ENCODE peak calls at places on chromosomes 5 and 9, in nine cellular contexts. O is epithelial cell of esophagus, T is HFF-Myc, M is OCI-LY7, F is left lung, S is cardiac muscle cell, R is adrenal gland, V is colonic mucosa, K is A549. Y is an unnamed sample.
A peak's percentile ranks its signal among the peaks of the same experiment; 100 is the strongest.

GRCh38 chr5:362189-362588 is 40.7 kb downstream of the AHRR start:
- DNase-seq in O (no peak), T (no peak), M (no peak), F (no peak), S (no peak), R (no peak), V (no peak), K (no peak), Y (no peak)

GRCh38 chr5:107554776-107555424 is 115.8 kb downstream of the EFNA5 start:
- DNase-seq in O (no peak), T (no peak), M (peak; percentile 17), F (no peak), S (no peak), R (no peak), V (no peak), K (no peak), Y (no peak)

GRCh38 chr9:72814083-72814482 is 138.8 kb downstream of the ALDH1A1 start:
- DNase-seq in O (no peak), T (no peak), M (no peak), F (no peak), S (no peak), R (no peak), V (no peak), K (no peak), Y (no peak)

GRCh38 chr5:34656700-34657549 is 797 bp downstream of the RAI14 start:
- DNase-seq in O (peak; percentile 40), T (no peak), M (no peak), F (no peak), S (peak; percentile 31), R (peak; percentile 28), V (peak; percentile 25), K (peak; percentile 21), Y (no peak)

GRCh38 chr9:105531530-105531929 is 26.4 kb upstream of the FKTN start:
- DNase-seq in O (no peak), T (no peak), M (no peak), F (no peak), S (no peak), R (no peak), V (no peak), K (no peak), Y (no peak)

GRCh38 chr9:83469722-83470121 is 68.5 kb downstream of the FRMD3 start:
- DNase-seq in O (no peak), T (no peak), M (no peak), F (no peak), S (no peak), R (no peak), V (no peak), K (no peak), Y (no peak)

GRCh38 chr5:60540855-60541805 is 158.8 kb downstream of the DEPDC1B start:
- DNase-seq in O (no peak), T (no peak), M (peak; percentile 50), F (no peak), S (peak; percentile 88), R (no peak), V (no peak), K (no peak), Y (no peak)

GRCh38 chr5:2187687-2188086 is 305.0 kb upstream of the IRX4 start:
- DNase-seq in O (no peak), T (no peak), M (no peak), F (no peak), S (no peak), R (no peak), V (peak; percentile 14), K (no peak), Y (no peak)

GRCh38 chr5:72234898-72235297 is 85.1 kb downstream of the MRPS27 start:
- DNase-seq in O (peak; percentile 55), T (no peak), M (no peak), F (no peak), S (no peak), R (no peak), V (no peak), K (no peak), Y (no peak)

GRCh38 chr5:9721161-9721560 is 91.0 kb upstream of the TAS2R1 start:
- DNase-seq in O (no peak), T (no peak), M (no peak), F (no peak), S (no peak), R (no peak), V (no peak), K (no peak), Y (no peak)

GRCh38 chr5:9722826-9723225 is 92.7 kb upstream of the TAS2R1 start:
- DNase-seq in O (no peak), T (no peak), M (no peak), F (no peak), S (no peak), R (no peak), V (no peak), K (no peak), Y (no peak)

GRCh38 chr5:9728261-9728660 is 98.1 kb upstream of the TAS2R1 start:
- DNase-seq in O (no peak), T (no peak), M (no peak), F (no peak), S (no peak), R (no peak), V (no peak), K (no peak), Y (no peak)

GRCh38 chr5:9726931-9727330 is 96.8 kb upstream of the TAS2R1 start:
- DNase-seq in O (peak; percentile 24), T (no peak), M (no peak), F (no peak), S (no peak), R (no peak), V (no peak), K (no peak), Y (no peak)

GRCh38 chr5:9724707-9725106 is 94.6 kb upstream of the TAS2R1 start:
- DNase-seq in O (no peak), T (no peak), M (no peak), F (no peak), S (no peak), R (no peak), V (no peak), K (no peak), Y (no peak)
- TF ChIP-seq CTCF in O (no peak), T (no peak), M (no peak), F (no peak), S (no peak), R (no peak), V (no peak), K (no peak), Y (no peak)

DNA sequence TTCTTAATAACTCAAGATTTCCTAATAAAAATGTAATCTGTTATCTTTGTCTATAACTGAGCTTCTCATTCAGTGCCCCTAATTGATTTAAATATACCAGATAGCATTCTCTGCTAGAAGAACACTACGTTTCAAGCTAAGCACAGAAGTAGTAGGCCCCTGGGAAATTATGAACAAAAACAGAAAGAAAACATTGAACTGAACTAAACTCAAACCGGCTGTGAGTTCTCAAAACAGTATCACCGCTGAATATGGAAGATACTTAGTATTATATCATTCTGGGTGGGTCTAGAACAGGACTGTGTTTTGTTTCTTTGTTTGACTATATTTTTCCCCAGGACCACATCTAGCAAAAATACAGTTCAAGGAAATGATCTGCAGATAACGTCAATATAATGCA is 95.1 kb upstream of the HMHB1 start:
- DNase-seq in O (no peak), T (no peak), M (no peak), F (no peak), S (no peak), R (no peak), V (no peak), K (no peak), Y (no peak)
- H3K4me3 ChIP-seq in O (no peak overlapping the region), T (no peak overlapping the region), M (no peak overlapping the region), F (no peak overlapping the region), S (no peak overlapping the region), R (no peak overlapping the region), V (no peak overlapping the region), K (no peak overlapping the region), Y (no peak overlapping the region)

DNA sequence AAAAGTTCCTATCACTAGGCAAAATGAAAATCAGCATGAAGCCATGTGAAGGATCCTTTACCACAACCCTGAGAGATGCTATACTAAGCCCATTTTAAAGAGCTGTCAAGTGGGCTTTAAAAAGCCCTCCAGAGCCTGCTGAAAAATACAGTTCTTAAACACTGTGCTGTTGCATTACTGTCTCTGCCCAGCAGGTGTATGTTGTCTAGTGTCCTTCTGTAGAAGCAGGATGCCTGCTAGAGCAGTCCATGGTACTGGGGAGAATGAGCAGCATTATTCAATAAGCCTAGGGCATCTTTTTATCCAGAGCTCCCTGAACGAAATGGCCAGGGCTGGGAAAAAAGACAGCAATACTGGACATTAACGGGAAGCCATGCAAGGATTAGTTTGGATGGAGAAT is 126.2 kb upstream of the PLCXD3 start:
- DNase-seq in O (peak; percentile 38), T (no peak), M (peak; percentile 8), F (no peak), S (peak; percentile 38), R (no peak), V (no peak), K (peak; percentile 3), Y (no peak)
- TF ChIP-seq CTCF in O (peak; percentile 52), T (peak; percentile 33), M (peak; percentile 40), F (no peak), S (peak; percentile 41), R (no peak), V (no peak), K (no peak), Y (peak; percentile 40)

GRCh38 chr9:975740-976257 is 656 bp upstream of the DMRT3 start:
- DNase-seq in O (no peak), T (no peak), M (no peak), F (no peak), S (no peak), R (no peak), V (no peak), K (no peak), Y (no peak)

GRCh38 chr9:976258-976804 is at the start of gene DMRT3:
- DNase-seq in O (peak; percentile 36), T (no peak), M (no peak), F (no peak), S (no peak), R (no peak), V (no peak), K (no peak), Y (no peak)

GRCh38 chr9:978117-978830 is 1.8 kb downstream of the DMRT3 start:
- DNase-seq in O (peak; percentile 16), T (no peak), M (no peak), F (no peak), S (no peak), R (no peak), V (no peak), K (no peak), Y (no peak)

GRCh38 chr9:976805-977360 is 428 bp downstream of the DMRT3 start:
- DNase-seq in O (peak; percentile 38), T (no peak), M (no peak), F (no peak), S (no peak), R (no peak), V (no peak), K (peak; percentile 30), Y (no peak)

DNA sequence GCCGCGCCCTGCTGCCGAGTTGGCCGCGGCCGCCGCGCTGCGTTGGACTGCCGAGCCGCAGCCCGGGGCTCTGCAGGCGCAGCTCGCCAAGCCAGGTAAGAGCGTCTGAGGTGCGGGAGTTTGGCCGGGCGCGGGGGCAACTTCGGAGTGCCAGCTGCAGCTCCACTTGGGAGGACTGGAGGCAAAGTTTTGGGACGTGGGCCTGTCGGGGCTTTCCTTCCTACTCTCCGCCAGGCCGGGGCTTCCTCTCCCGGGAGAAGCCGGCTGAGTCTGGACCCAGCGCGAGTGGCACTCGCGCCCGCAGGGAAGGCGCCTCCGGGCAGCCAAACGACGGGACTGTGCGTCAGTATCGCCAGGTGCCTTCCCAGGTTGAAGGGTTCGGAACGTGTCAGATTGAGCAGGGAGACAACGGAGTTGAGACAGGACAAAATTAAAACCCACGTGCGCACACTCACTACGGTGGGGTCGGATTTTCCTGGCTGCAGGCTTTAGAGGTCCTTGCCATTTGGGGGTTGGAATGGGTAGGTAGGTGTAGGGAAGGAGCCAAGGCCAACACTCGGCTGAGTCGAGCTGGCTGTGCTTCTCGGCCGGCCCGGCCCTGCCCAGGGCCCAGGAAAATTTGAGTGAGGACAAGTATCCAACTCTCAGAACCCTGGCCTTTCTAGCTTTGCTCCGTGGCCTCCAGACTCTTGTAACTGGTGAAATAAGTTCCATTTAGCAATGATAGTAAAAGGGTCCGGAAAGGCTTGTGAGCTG is 1.1 kb downstream of the DMRT3 start:
- DNase-seq in O (no peak), T (no peak), M (no peak), F (no peak), S (no peak), R (no peak), V (no peak), K (no peak), Y (no peak)
- H3K4me3 ChIP-seq in O (no peak overlapping the region), T (no peak overlapping the region), M (no peak overlapping the region), F (no peak overlapping the region), S (no peak overlapping the region), R (no peak overlapping the region), V (no peak overlapping the region), K (peak overlapping the region; percentile 42), Y (no peak overlapping the region)